ENCODE peak calls at places on chromosomes 11 and 22, in five cellular contexts. C, I, O, N and Y are unnamed samples.

GRCh38 chr11:60428517-60428916 is 855 bp upstream of the MS4A5 start:
- DNase-seq in C (no peak), I (no peak), O (no peak), N (no peak), Y (no peak)

GRCh38 chr11:119540370-119541125 is 117.6 kb upstream of the THY1 start:
- DNase-seq in C (no peak), I (no peak), O (no peak), N (no peak), Y (no peak)

GRCh38 chr22:39144101-39144815 is 8.2 kb downstream of the CBX7 start:
- DNase-seq in C (no peak), I (peak), O (peak), N (peak), Y (no peak)

GRCh38 chr11:65884716-65885092 is 3.6 kb downstream of the FIBP start:
- DNase-seq in C (peak), I (peak), O (peak), N (peak), Y (peak)

GRCh38 chr11:47342036-47342803 is 10.3 kb downstream of the MYBPC3 start:
- DNase-seq in C (no peak), I (no peak), O (no peak), N (no peak), Y (no peak)

GRCh38 chr11:123628936-123629683 is 25.3 kb downstream of the SCN3B start:
- DNase-seq in C (no peak), I (peak), O (peak), N (no peak), Y (no peak)

GRCh38 chr11:128548655-128549255 is 38.6 kb downstream of the ETS1 start:
- DNase-seq in C (no peak), I (peak), O (peak), N (no peak), Y (no peak)

GRCh38 chr11:17777086-17777725 is 42.6 kb downstream of the KCNC1 start:
- DNase-seq in C (no peak), I (no peak), O (no peak), N (no peak), Y (no peak)

GRCh38 chr11:70305501-70305900 is 35.0 kb downstream of the PPFIA1 start:
- DNase-seq in C (no peak), I (no peak), O (no peak), N (no peak), Y (no peak)

GRCh38 chr11:93740031-93740801 is 1.1 kb downstream of the TAF1D start:
- DNase-seq in C (no peak), I (peak), O (peak), N (peak), Y (no peak)

GRCh38 chr22:39277135-39277607 is 32.4 kb upstream of the PDGFB start:
- DNase-seq in C (no peak), I (no peak), O (no peak), N (no peak), Y (no peak)

GRCh38 chr22:33035276-33035863 is 22.8 kb downstream of the SYN3 start:
- DNase-seq in C (no peak), I (no peak), O (no peak), N (no peak), Y (no peak)

GRCh38 chr11:45289369-45289768 is 3.2 kb upstream of the SYT13 start:
- DNase-seq in C (no peak), I (no peak), O (no peak), N (no peak), Y (no peak)

GRCh38 chr22:24437820-24438328 is 10.5 kb downstream of the ADORA2A start:
- DNase-seq in C (no peak), I (no peak), O (no peak), N (no peak), Y (peak)

GRCh38 chr11:68914761-68915160 is 11.1 kb downstream of the IGHMBP2 start:
- DNase-seq in C (no peak), I (no peak), O (no peak), N (no peak), Y (no peak)

GRCh38 chr22:19852177-19852781 is 2.4 kb downstream of the GNB1L start:
- DNase-seq in C (no peak), I (no peak), O (no peak), N (no peak), Y (no peak)

GRCh38 chr11:110031171-110031570 is 62.0 kb upstream of the ZC3H12C start:
- DNase-seq in C (no peak), I (no peak), O (no peak), N (no peak), Y (no peak)

GRCh38 chr22:41526802-41527799 is 17.2 kb downstream of the POLR3H start:
- DNase-seq in C (peak), I (peak), O (peak), N (peak), Y (peak)

GRCh38 chr11:31968774-31969433 is 122.0 kb upstream of the RCN1 start:
- DNase-seq in C (no peak), I (no peak), O (no peak), N (no peak), Y (no peak)

GRCh38 chr11:3199537-3200295 is 18.9 kb downstream of the MRGPRG start:
- DNase-seq in C (no peak), I (no peak), O (no peak), N (peak), Y (no peak)

GRCh38 chr22:24594569-24595120 is 1.8 kb upstream of the LRRC75B start:
- DNase-seq in C (no peak), I (no peak), O (no peak), N (no peak), Y (no peak)

GRCh38 chr11:127074151-127074761 is 73.7 kb upstream of the KIRREL3 start:
- DNase-seq in C (no peak), I (peak), O (no peak), N (no peak), Y (no peak)

GRCh38 chr22:37918580-37919274 is 12.6 kb downstream of the MICALL1 start:
- DNase-seq in C (no peak), I (no peak), O (no peak), N (no peak), Y (no peak)

GRCh38 chr11:12754582-12755250 is 80.5 kb downstream of the TEAD1 start:
- DNase-seq in C (no peak), I (peak), O (no peak), N (no peak), Y (no peak)

GRCh38 chr11:4484310-4484709 is 1.9 kb downstream of the OR52K1 start:
- DNase-seq in C (no peak), I (no peak), O (no peak), N (no peak), Y (no peak)

GRCh38 chr11:76200006-76200940 is 6.0 kb downstream of the WNT11 start:
- DNase-seq in C (no peak), I (no peak), O (no peak), N (no peak), Y (no peak)

GRCh38 chr11:118703563-118704106 is 24.2 kb upstream of the TREH start:
- DNase-seq in C (no peak), I (peak), O (no peak), N (no peak), Y (no peak)

GRCh38 chr11:9575531-9576240 is 2.2 kb downstream of the WEE1 start:
- DNase-seq in C (no peak), I (no peak), O (peak), N (no peak), Y (no peak)

GRCh38 chr11:65606876-65607613 is 7.0 kb downstream of the MAP3K11 start:
- DNase-seq in C (peak), I (peak), O (peak), N (no peak), Y (peak)

GRCh38 chr22:37358917-37359316 is 68.4 kb downstream of the ELFN2 start:
- DNase-seq in C (no peak), I (no peak), O (no peak), N (no peak), Y (no peak)

GRCh38 chr22:27919943-27920755 is 1.1 kb upstream of the PITPNB start:
- DNase-seq in C (no peak), I (no peak), O (peak), N (no peak), Y (no peak)

GRCh38 chr11:15716550-15716949 is 601.8 kb downstream of the INSC start:
- DNase-seq in C (no peak), I (no peak), O (no peak), N (no peak), Y (no peak)

GRCh38 chr11:15300282-15300681 is 185.6 kb downstream of the INSC start:
- DNase-seq in C (no peak), I (no peak), O (no peak), N (no peak), Y (no peak)

GRCh38 chr22:21791635-21792625 is 56.3 kb upstream of the YPEL1 start:
- DNase-seq in C (no peak), I (no peak), O (no peak), N (no peak), Y (no peak)

GRCh38 chr11:117766576-117766975 is 30.4 kb downstream of the DSCAML1 start:
- DNase-seq in C (no peak), I (no peak), O (no peak), N (no peak), Y (no peak)

GRCh38 chr22:48060266-48060665 is 1297.8 kb downstream of the TBC1D22A start:
- DNase-seq in C (no peak), I (no peak), O (no peak), N (no peak), Y (no peak)

GRCh38 chr22:31344369-31345330 is 1.5 kb downstream of the PATZ1 start:
- DNase-seq in C (no peak), I (peak), O (peak), N (peak), Y (no peak)

GRCh38 chr11:101445761-101446160 is 138.0 kb downstream of the TRPC6 start:
- DNase-seq in C (no peak), I (no peak), O (no peak), N (no peak), Y (no peak)

GRCh38 chr11:35584321-35584720 is 33.9 kb upstream of the FJX1 start:
- DNase-seq in C (no peak), I (no peak), O (no peak), N (no peak), Y (no peak)